ENCODE peak calls at places on chromosomes 4 and X, in ten cellular contexts. One of them, this sample, is unnamed.

GRCh38 chr4:162497564-162498167 is 333.9 kb upstream of the FSTL5 start:
- DNase-seq in heart left ventricle: no peak
- DNase-seq in thyroid gland: peak
- DNase-seq in pancreas: peak
- DNase-seq in astrocyte: peak
- DNase-seq in ovary: no peak
- DNase-seq in transverse colon: no peak
- DNase-seq in brain microvascular endothelial cell: peak
- DNase-seq in right atrium auricular region: no peak
- DNase-seq in heart right ventricle: no peak
- DNase-seq in this sample: peak

GRCh38 chr4:181968371-181968770 is 274.8 kb upstream of the TENM3 start:
- DNase-seq in transverse colon: no peak
- DNase-seq in astrocyte: peak
- DNase-seq in pancreas: no peak
- DNase-seq in ovary: no peak
- DNase-seq in heart right ventricle: no peak
- DNase-seq in heart left ventricle: no peak
- DNase-seq in thyroid gland: no peak
- DNase-seq in brain microvascular endothelial cell: peak
- DNase-seq in right atrium auricular region: no peak
- DNase-seq in this sample: peak

GRCh38 chr4:42391981-42392380 is 5.3 kb upstream of the SHISA3 start:
- DNase-seq in heart right ventricle: peak
- DNase-seq in thyroid gland: peak
- DNase-seq in right atrium auricular region: no peak
- DNase-seq in brain microvascular endothelial cell: peak
- DNase-seq in pancreas: no peak
- DNase-seq in heart left ventricle: peak
- DNase-seq in astrocyte: no peak
- DNase-seq in transverse colon: no peak
- DNase-seq in ovary: no peak
- DNase-seq in this sample: no peak

GRCh38 chr4:138870739-138871633 is 144.6 kb upstream of the NOCT start:
- DNase-seq in thyroid gland: peak
- DNase-seq in right atrium auricular region: peak
- DNase-seq in ovary: peak
- DNase-seq in pancreas: peak
- DNase-seq in heart right ventricle: no peak
- DNase-seq in astrocyte: peak
- DNase-seq in brain microvascular endothelial cell: peak
- DNase-seq in heart left ventricle: peak
- DNase-seq in transverse colon: peak
- DNase-seq in this sample: peak

GRCh38 chr4:143252478-143252877 is 67.8 kb downstream of the USP38 start:
- DNase-seq in ovary: no peak
- DNase-seq in astrocyte: no peak
- DNase-seq in thyroid gland: no peak
- DNase-seq in transverse colon: no peak
- DNase-seq in heart right ventricle: no peak
- DNase-seq in brain microvascular endothelial cell: no peak
- DNase-seq in right atrium auricular region: no peak
- DNase-seq in heart left ventricle: no peak
- DNase-seq in pancreas: no peak
- DNase-seq in this sample: peak

GRCh38 chrX:39866229-39866628 is 231.5 kb downstream of the BCOR start:
- DNase-seq in heart left ventricle: no peak
- DNase-seq in astrocyte: no peak
- DNase-seq in transverse colon: no peak
- DNase-seq in heart right ventricle: no peak
- DNase-seq in pancreas: no peak
- DNase-seq in brain microvascular endothelial cell: no peak
- DNase-seq in ovary: no peak
- DNase-seq in thyroid gland: no peak
- DNase-seq in right atrium auricular region: no peak
- DNase-seq in this sample: no peak

GRCh38 chr4:60683357-60683756 is 516.8 kb upstream of the ADGRL3 start:
- DNase-seq in right atrium auricular region: no peak
- DNase-seq in thyroid gland: no peak
- DNase-seq in brain microvascular endothelial cell: peak
- DNase-seq in transverse colon: no peak
- DNase-seq in heart right ventricle: no peak
- DNase-seq in heart left ventricle: no peak
- DNase-seq in astrocyte: peak
- DNase-seq in pancreas: no peak
- DNase-seq in ovary: no peak
- DNase-seq in this sample: peak

GRCh38 chr4:101527186-101527585 is 179.9 kb upstream of the PPP3CA start:
- DNase-seq in right atrium auricular region: no peak
- DNase-seq in ovary: no peak
- DNase-seq in thyroid gland: no peak
- DNase-seq in heart left ventricle: no peak
- DNase-seq in brain microvascular endothelial cell: no peak
- DNase-seq in pancreas: no peak
- DNase-seq in transverse colon: no peak
- DNase-seq in astrocyte: peak
- DNase-seq in heart right ventricle: no peak
- DNase-seq in this sample: no peak

GRCh38 chr4:142696334-142697122 is 149.6 kb downstream of the INPP4B start:
- DNase-seq in heart left ventricle: no peak
- DNase-seq in brain microvascular endothelial cell: no peak
- DNase-seq in pancreas: no peak
- DNase-seq in heart right ventricle: no peak
- DNase-seq in transverse colon: no peak
- DNase-seq in astrocyte: no peak
- DNase-seq in right atrium auricular region: no peak
- DNase-seq in ovary: no peak
- DNase-seq in thyroid gland: peak
- DNase-seq in this sample: no peak

GRCh38 chr4:38695844-38696243 is 31.8 kb downstream of the KLF3 start:
- DNase-seq in astrocyte: no peak
- DNase-seq in right atrium auricular region: no peak
- DNase-seq in ovary: no peak
- DNase-seq in heart left ventricle: no peak
- DNase-seq in heart right ventricle: no peak
- DNase-seq in thyroid gland: no peak
- DNase-seq in pancreas: no peak
- DNase-seq in brain microvascular endothelial cell: no peak
- DNase-seq in transverse colon: no peak
- DNase-seq in this sample: no peak

GRCh38 chr4:38694330-38694729 is 30.3 kb downstream of the KLF3 start:
- DNase-seq in astrocyte: no peak
- DNase-seq in pancreas: no peak
- DNase-seq in right atrium auricular region: no peak
- DNase-seq in heart left ventricle: no peak
- DNase-seq in brain microvascular endothelial cell: no peak
- DNase-seq in thyroid gland: no peak
- DNase-seq in ovary: no peak
- DNase-seq in transverse colon: no peak
- DNase-seq in heart right ventricle: no peak
- DNase-seq in this sample: no peak

GRCh38 chr4:38693531-38693930 is 29.5 kb downstream of the KLF3 start:
- DNase-seq in astrocyte: no peak
- DNase-seq in thyroid gland: no peak
- DNase-seq in transverse colon: no peak
- DNase-seq in ovary: no peak
- DNase-seq in pancreas: no peak
- DNase-seq in heart left ventricle: no peak
- DNase-seq in brain microvascular endothelial cell: no peak
- DNase-seq in heart right ventricle: no peak
- DNase-seq in right atrium auricular region: no peak
- DNase-seq in this sample: no peak

GRCh38 chr4:38691251-38692008 is 27.4 kb downstream of the KLF3 start:
- DNase-seq in transverse colon: no peak
- DNase-seq in brain microvascular endothelial cell: no peak
- DNase-seq in astrocyte: peak
- DNase-seq in thyroid gland: no peak
- DNase-seq in heart left ventricle: peak
- DNase-seq in heart right ventricle: no peak
- DNase-seq in ovary: no peak
- DNase-seq in pancreas: no peak
- DNase-seq in right atrium auricular region: no peak
- DNase-seq in this sample: no peak

DNA sequence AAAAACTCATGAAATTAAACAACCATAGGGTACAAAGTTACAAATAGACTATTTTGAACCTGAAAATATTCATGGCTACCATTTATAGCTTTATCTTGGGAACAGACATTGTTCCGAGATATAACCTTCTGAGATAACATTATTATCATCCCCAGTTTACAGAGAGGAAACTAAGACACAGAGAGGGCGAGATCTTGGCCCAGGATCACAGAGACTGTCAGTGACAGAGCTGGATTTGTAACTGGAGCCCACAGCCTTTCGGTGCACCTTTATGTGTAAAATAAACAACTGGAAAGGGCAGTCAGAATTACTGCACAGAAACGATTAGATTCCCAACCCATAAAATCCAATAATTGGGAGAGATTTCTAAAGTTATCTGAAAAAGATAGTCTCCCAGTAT is 28.4 kb downstream of the KLF3 start:
- DNase-seq in heart left ventricle: no peak
- DNase-seq in brain microvascular endothelial cell: no peak
- DNase-seq in thyroid gland: no peak
- DNase-seq in ovary: no peak
- DNase-seq in transverse colon: no peak
- DNase-seq in astrocyte: no peak
- DNase-seq in pancreas: no peak
- DNase-seq in heart right ventricle: no peak
- DNase-seq in right atrium auricular region: no peak
- DNase-seq in this sample: no peak
- H3K27ac ChIP-seq in heart left ventricle: peak
- H3K27ac ChIP-seq in brain microvascular endothelial cell: no peak
- H3K27ac ChIP-seq in thyroid gland: no peak
- H3K27ac ChIP-seq in ovary: no peak
- H3K27ac ChIP-seq in transverse colon: peak
- H3K27ac ChIP-seq in astrocyte: no peak
- H3K27ac ChIP-seq in pancreas: no peak
- H3K27ac ChIP-seq in heart right ventricle: peak
- H3K27ac ChIP-seq in right atrium auricular region: no peak
- H3K27ac ChIP-seq in this sample: no peak

GRCh38 chrX:134144231-134144630 is 92.8 kb upstream of the CCDC160 start:
- DNase-seq in transverse colon: no peak
- DNase-seq in thyroid gland: no peak
- DNase-seq in heart right ventricle: no peak
- DNase-seq in ovary: no peak
- DNase-seq in heart left ventricle: no peak
- DNase-seq in right atrium auricular region: no peak
- DNase-seq in astrocyte: no peak
- DNase-seq in pancreas: no peak
- DNase-seq in brain microvascular endothelial cell: no peak
- DNase-seq in this sample: peak
- TF ChIP-seq CTCF in transverse colon: no peak
- TF ChIP-seq CTCF in thyroid gland: no peak
- TF ChIP-seq CTCF in heart right ventricle: peak
- TF ChIP-seq CTCF in ovary: no peak
- TF ChIP-seq CTCF in heart left ventricle: no peak
- TF ChIP-seq CTCF in right atrium auricular region: no peak
- TF ChIP-seq CTCF in astrocyte: no peak
- TF ChIP-seq CTCF in pancreas: peak
- TF ChIP-seq CTCF in brain microvascular endothelial cell: peak
- TF ChIP-seq CTCF in this sample: no peak

DNA sequence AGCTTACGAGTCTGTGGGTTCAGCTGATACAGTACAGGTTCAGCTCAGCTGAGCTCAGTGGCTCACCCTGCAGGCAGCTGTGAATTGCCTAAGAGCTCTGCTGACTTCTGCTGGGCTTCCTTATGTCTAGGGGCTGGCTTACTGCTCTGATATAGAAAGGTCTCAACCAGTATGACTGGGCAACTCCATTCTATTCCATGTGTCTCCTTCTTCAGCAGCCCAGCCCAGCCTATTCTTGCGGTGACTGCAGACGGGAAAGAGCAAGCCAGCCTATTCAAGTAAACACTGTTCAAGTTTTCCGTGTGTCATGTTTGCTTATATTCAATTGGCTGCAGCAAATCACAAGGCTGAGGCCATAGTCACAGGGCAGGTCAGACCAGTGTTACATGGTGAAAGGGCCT is 615.4 kb upstream of the ZFP42 start:
- DNase-seq in transverse colon: peak
- DNase-seq in pancreas: peak
- DNase-seq in right atrium auricular region: no peak
- DNase-seq in brain microvascular endothelial cell: peak
- DNase-seq in astrocyte: no peak
- DNase-seq in thyroid gland: no peak
- DNase-seq in heart right ventricle: no peak
- DNase-seq in ovary: no peak
- DNase-seq in heart left ventricle: no peak
- DNase-seq in this sample: no peak
- H3K27ac ChIP-seq in transverse colon: no peak
- H3K27ac ChIP-seq in pancreas: no peak
- H3K27ac ChIP-seq in right atrium auricular region: no peak
- H3K27ac ChIP-seq in brain microvascular endothelial cell: no peak
- H3K27ac ChIP-seq in astrocyte: no peak
- H3K27ac ChIP-seq in thyroid gland: no peak
- H3K27ac ChIP-seq in heart right ventricle: no peak
- H3K27ac ChIP-seq in ovary: no peak
- H3K27ac ChIP-seq in heart left ventricle: no peak
- H3K27ac ChIP-seq in this sample: no peak

GRCh38 chrX:8845060-8845459 is 43.9 kb upstream of the FAM9A start:
- DNase-seq in ovary: no peak
- DNase-seq in transverse colon: no peak
- DNase-seq in brain microvascular endothelial cell: peak
- DNase-seq in astrocyte: peak
- DNase-seq in thyroid gland: peak
- DNase-seq in heart left ventricle: no peak
- DNase-seq in right atrium auricular region: no peak
- DNase-seq in pancreas: no peak
- DNase-seq in heart right ventricle: no peak
- DNase-seq in this sample: no peak
- TF ChIP-seq CTCF in ovary: no peak
- TF ChIP-seq CTCF in transverse colon: no peak
- TF ChIP-seq CTCF in brain microvascular endothelial cell: peak
- TF ChIP-seq CTCF in astrocyte: peak
- TF ChIP-seq CTCF in thyroid gland: no peak
- TF ChIP-seq CTCF in heart left ventricle: no peak
- TF ChIP-seq CTCF in right atrium auricular region: no peak
- TF ChIP-seq CTCF in pancreas: no peak
- TF ChIP-seq CTCF in heart right ventricle: no peak
- TF ChIP-seq CTCF in this sample: no peak